ENCODE peak calls at places on chromosome 4, in six cellular contexts. One of them, this sample, is unnamed.
A peak's percentile ranks its signal among the peaks of the same experiment; 100 is the strongest.

GRCh38 chr4:181618896-181619295 is 624.3 kb upstream of the TENM3 start:
- DNase-seq in neuronal stem cell: no peak
- DNase-seq in trophoblast cell: no peak
- DNase-seq in mesenchymal stem cell: no peak
- DNase-seq in IMR-90: no peak
- DNase-seq in H1: no peak
- DNase-seq in this sample: peak; percentile 71

GRCh38 chr4:116122131-116122530 is 963.2 kb downstream of the TRAM1L1 start:
- DNase-seq in neuronal stem cell: no peak
- DNase-seq in trophoblast cell: peak; percentile 55
- DNase-seq in mesenchymal stem cell: peak; percentile 40
- DNase-seq in H1: no peak
- DNase-seq in IMR-90: no peak
- DNase-seq in this sample: no peak

GRCh38 chr4:83947811-83948210 is 411.9 kb downstream of the GPAT3 start:
- DNase-seq in IMR-90: peak; percentile 1
- DNase-seq in trophoblast cell: no peak
- DNase-seq in H1: no peak
- DNase-seq in mesenchymal stem cell: no peak
- DNase-seq in neuronal stem cell: peak; percentile 26
- DNase-seq in this sample: peak; percentile 5

GRCh38 chr4:171288816-171289432 is 524.3 kb upstream of the GALNTL6 start:
- DNase-seq in neuronal stem cell: no peak
- DNase-seq in H1: no peak
- DNase-seq in mesenchymal stem cell: no peak
- DNase-seq in IMR-90: no peak
- DNase-seq in trophoblast cell: no peak
- DNase-seq in this sample: no peak

GRCh38 chr4:97394653-97395052 is 748.6 kb downstream of the STPG2 start:
- DNase-seq in neuronal stem cell: no peak
- DNase-seq in IMR-90: no peak
- DNase-seq in H1: no peak
- DNase-seq in trophoblast cell: no peak
- DNase-seq in mesenchymal stem cell: no peak
- DNase-seq in this sample: no peak

GRCh38 chr4:73086095-73086869 is 16.8 kb upstream of the COX18 start:
- DNase-seq in H1: no peak
- DNase-seq in trophoblast cell: no peak
- DNase-seq in mesenchymal stem cell: peak; percentile 20
- DNase-seq in neuronal stem cell: no peak
- DNase-seq in IMR-90: no peak
- DNase-seq in this sample: no peak

GRCh38 chr4:56757821-56758400 is 63.6 kb downstream of the SPINK2 start:
- DNase-seq in neuronal stem cell: peak; percentile 41
- DNase-seq in IMR-90: peak; percentile 94
- DNase-seq in H1: peak; percentile 51
- DNase-seq in mesenchymal stem cell: peak; percentile 98
- DNase-seq in trophoblast cell: peak; percentile 83
- DNase-seq in this sample: peak; percentile 99

GRCh38 chr4:180449395-180449956 is 1793.7 kb upstream of the TENM3 start:
- DNase-seq in trophoblast cell: peak; percentile 58
- DNase-seq in neuronal stem cell: no peak
- DNase-seq in H1: peak; percentile 7
- DNase-seq in IMR-90: peak; percentile 21
- DNase-seq in mesenchymal stem cell: peak; percentile 24
- DNase-seq in this sample: peak; percentile 81

GRCh38 chr4:972651-973424 is 531 bp downstream of the DGKQ start:
- DNase-seq in trophoblast cell: peak; percentile 22
- DNase-seq in neuronal stem cell: no peak
- DNase-seq in mesenchymal stem cell: peak; percentile 28
- DNase-seq in H1: no peak
- DNase-seq in IMR-90: no peak
- DNase-seq in this sample: no peak

GRCh38 chr4:84503495-84504437 is 4.7 kb upstream of the NKX6-1 start:
- DNase-seq in IMR-90: peak; percentile 66
- DNase-seq in H1: no peak
- DNase-seq in neuronal stem cell: no peak
- DNase-seq in trophoblast cell: peak; percentile 83
- DNase-seq in mesenchymal stem cell: peak; percentile 73
- DNase-seq in this sample: peak; percentile 82

GRCh38 chr4:108130955-108131354 is 37.8 kb downstream of the LEF1 start:
- DNase-seq in neuronal stem cell: no peak
- DNase-seq in IMR-90: no peak
- DNase-seq in trophoblast cell: no peak
- DNase-seq in mesenchymal stem cell: no peak
- DNase-seq in H1: no peak
- DNase-seq in this sample: peak; percentile 54

GRCh38 chr4:94527556-94528233 is 76.0 kb downstream of the PDLIM5 start:
- DNase-seq in IMR-90: no peak
- DNase-seq in neuronal stem cell: no peak
- DNase-seq in mesenchymal stem cell: no peak
- DNase-seq in H1: no peak
- DNase-seq in trophoblast cell: no peak
- DNase-seq in this sample: no peak

GRCh38 chr4:77155631-77156345 is 1.2 kb upstream of the CCNG2 start:
- DNase-seq in trophoblast cell: peak; percentile 30
- DNase-seq in mesenchymal stem cell: no peak
- DNase-seq in IMR-90: no peak
- DNase-seq in neuronal stem cell: no peak
- DNase-seq in H1: no peak
- DNase-seq in this sample: peak; percentile 61

GRCh38 chr4:161546902-161547301 is 616.9 kb downstream of the FSTL5 start:
- DNase-seq in mesenchymal stem cell: no peak
- DNase-seq in H1: no peak
- DNase-seq in IMR-90: no peak
- DNase-seq in neuronal stem cell: no peak
- DNase-seq in trophoblast cell: no peak
- DNase-seq in this sample: no peak

GRCh38 chr4:166318810-166319525 is 445.9 kb downstream of the TLL1 start:
- DNase-seq in IMR-90: peak; percentile 0
- DNase-seq in mesenchymal stem cell: peak; percentile 53
- DNase-seq in H1: no peak
- DNase-seq in neuronal stem cell: no peak
- DNase-seq in trophoblast cell: no peak
- DNase-seq in this sample: no peak

GRCh38 chr4:40685300-40685699 is 55.6 kb upstream of the RBM47 start:
- DNase-seq in trophoblast cell: peak; percentile 80
- DNase-seq in mesenchymal stem cell: peak; percentile 54
- DNase-seq in IMR-90: peak; percentile 73
- DNase-seq in H1: no peak
- DNase-seq in neuronal stem cell: no peak
- DNase-seq in this sample: no peak

GRCh38 chr4:111781611-111782010 is 363.6 kb upstream of the FAM241A start:
- DNase-seq in mesenchymal stem cell: no peak
- DNase-seq in trophoblast cell: peak; percentile 91
- DNase-seq in IMR-90: no peak
- DNase-seq in neuronal stem cell: no peak
- DNase-seq in H1: no peak
- DNase-seq in this sample: peak; percentile 15

GRCh38 chr4:40916880-40917279 is 167.1 kb downstream of the NSUN7 start:
- DNase-seq in H1: peak; percentile 27
- DNase-seq in neuronal stem cell: no peak
- DNase-seq in mesenchymal stem cell: peak; percentile 23
- DNase-seq in trophoblast cell: peak; percentile 79
- DNase-seq in IMR-90: no peak
- DNase-seq in this sample: peak; percentile 85

GRCh38 chr4:111283066-111283677 is 660.3 kb upstream of the PITX2 start:
- DNase-seq in neuronal stem cell: peak; percentile 63
- DNase-seq in IMR-90: peak; percentile 57
- DNase-seq in trophoblast cell: peak; percentile 84
- DNase-seq in mesenchymal stem cell: peak; percentile 62
- DNase-seq in H1: peak; percentile 29
- DNase-seq in this sample: peak; percentile 65

GRCh38 chr4:128558896-128559669 is 250.4 kb upstream of the JADE1 start:
- DNase-seq in IMR-90: peak; percentile 41
- DNase-seq in neuronal stem cell: no peak
- DNase-seq in H1: no peak
- DNase-seq in mesenchymal stem cell: peak; percentile 75
- DNase-seq in trophoblast cell: no peak
- DNase-seq in this sample: no peak

GRCh38 chr4:6938237-6938636 is 28.6 kb downstream of the TBC1D14 start:
- DNase-seq in mesenchymal stem cell: no peak
- DNase-seq in neuronal stem cell: no peak
- DNase-seq in IMR-90: no peak
- DNase-seq in trophoblast cell: no peak
- DNase-seq in H1: no peak
- DNase-seq in this sample: no peak
- H3K4me1 ChIP-seq in mesenchymal stem cell: peaks cover 46% of the 10 kb centered on the region
- H3K4me1 ChIP-seq in neuronal stem cell: peaks cover 31% of the 10 kb centered on the region
- H3K4me1 ChIP-seq in IMR-90: peaks cover 26% of the 10 kb centered on the region
- H3K4me1 ChIP-seq in trophoblast cell: peaks cover 46% of the 10 kb centered on the region
- H3K4me1 ChIP-seq in H1: peaks cover 8% of the 10 kb centered on the region
- H3K4me1 ChIP-seq in this sample: peaks cover 19% of the 10 kb centered on the region

GRCh38 chr4:139177049-139177887 is at the start of gene ELF2:
- DNase-seq in H1: no peak
- DNase-seq in IMR-90: peak; percentile 84
- DNase-seq in trophoblast cell: peak; percentile 93
- DNase-seq in neuronal stem cell: peak; percentile 83
- DNase-seq in mesenchymal stem cell: peak; percentile 93
- DNase-seq in this sample: peak; percentile 95

GRCh38 chr4:139175647-139176298 is 1.2 kb downstream of the ELF2 start:
- DNase-seq in neuronal stem cell: no peak
- DNase-seq in mesenchymal stem cell: no peak
- DNase-seq in H1: no peak
- DNase-seq in IMR-90: peak; percentile 41
- DNase-seq in trophoblast cell: peak; percentile 30
- DNase-seq in this sample: no peak

GRCh38 chr4:139171878-139172691 is 4.9 kb downstream of the ELF2 start:
- DNase-seq in mesenchymal stem cell: peak; percentile 53
- DNase-seq in H1: no peak
- DNase-seq in IMR-90: peak; percentile 55
- DNase-seq in trophoblast cell: peak; percentile 77
- DNase-seq in neuronal stem cell: no peak
- DNase-seq in this sample: peak; percentile 80

GRCh38 chr4:139176299-139177048 is 544 bp downstream of the ELF2 start:
- DNase-seq in IMR-90: peak; percentile 79
- DNase-seq in neuronal stem cell: peak; percentile 82
- DNase-seq in mesenchymal stem cell: peak; percentile 89
- DNase-seq in trophoblast cell: peak; percentile 78
- DNase-seq in H1: no peak
- DNase-seq in this sample: peak; percentile 94

DNA sequence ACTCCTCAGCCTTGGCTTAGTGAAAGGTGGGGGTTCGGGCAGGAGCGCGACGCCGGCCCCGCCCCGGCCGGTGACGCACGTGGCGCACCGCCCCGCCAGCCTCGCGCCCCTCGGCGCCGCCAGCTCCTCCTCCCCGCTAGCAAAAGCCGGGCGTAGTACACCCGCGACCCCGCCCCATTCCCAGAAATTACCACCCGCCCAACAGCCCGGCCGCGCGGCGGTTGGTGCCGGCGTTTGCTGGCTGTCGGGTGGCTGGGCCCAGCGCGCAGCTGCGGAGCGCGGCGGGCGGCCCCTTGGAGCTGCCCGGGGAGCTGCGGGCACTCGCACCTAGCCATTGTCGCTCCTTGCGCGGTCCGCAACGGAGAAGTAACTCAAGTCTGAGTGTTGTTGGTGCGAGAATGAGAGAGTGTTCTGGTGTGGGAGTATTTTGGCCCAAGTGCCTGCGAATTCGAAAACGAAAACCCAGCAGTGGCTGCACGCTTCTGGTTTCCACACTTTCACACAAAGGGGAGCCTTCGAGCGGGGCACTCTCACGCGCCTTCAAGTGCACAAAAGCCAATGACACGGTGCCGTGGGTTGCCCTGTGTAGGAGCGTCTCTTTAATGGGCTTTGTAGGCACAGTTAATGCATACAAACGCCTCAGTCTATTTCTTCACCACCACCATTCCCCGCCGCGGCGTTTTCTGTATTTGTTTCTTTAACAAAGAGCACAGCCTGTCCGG is 1.0 kb upstream of the ELF2 start:
- DNase-seq in H1: peak; percentile 79
- DNase-seq in neuronal stem cell: peak; percentile 93
- DNase-seq in mesenchymal stem cell: peak; percentile 96
- DNase-seq in trophoblast cell: peak; percentile 98
- DNase-seq in IMR-90: peak; percentile 91
- DNase-seq in this sample: peak; percentile 97
- H2BK120ac ChIP-seq in H1: peak overlapping the region; percentile 47
- H2BK120ac ChIP-seq in neuronal stem cell: peak overlapping the region; percentile 35
- H2BK120ac ChIP-seq in mesenchymal stem cell: no peak overlapping the region
- H2BK120ac ChIP-seq in trophoblast cell: peak overlapping the region; percentile 6
- H2BK120ac ChIP-seq in IMR-90: peak overlapping the region; percentile 64
- H2BK120ac ChIP-seq in this sample: no peak overlapping the region

DNA sequence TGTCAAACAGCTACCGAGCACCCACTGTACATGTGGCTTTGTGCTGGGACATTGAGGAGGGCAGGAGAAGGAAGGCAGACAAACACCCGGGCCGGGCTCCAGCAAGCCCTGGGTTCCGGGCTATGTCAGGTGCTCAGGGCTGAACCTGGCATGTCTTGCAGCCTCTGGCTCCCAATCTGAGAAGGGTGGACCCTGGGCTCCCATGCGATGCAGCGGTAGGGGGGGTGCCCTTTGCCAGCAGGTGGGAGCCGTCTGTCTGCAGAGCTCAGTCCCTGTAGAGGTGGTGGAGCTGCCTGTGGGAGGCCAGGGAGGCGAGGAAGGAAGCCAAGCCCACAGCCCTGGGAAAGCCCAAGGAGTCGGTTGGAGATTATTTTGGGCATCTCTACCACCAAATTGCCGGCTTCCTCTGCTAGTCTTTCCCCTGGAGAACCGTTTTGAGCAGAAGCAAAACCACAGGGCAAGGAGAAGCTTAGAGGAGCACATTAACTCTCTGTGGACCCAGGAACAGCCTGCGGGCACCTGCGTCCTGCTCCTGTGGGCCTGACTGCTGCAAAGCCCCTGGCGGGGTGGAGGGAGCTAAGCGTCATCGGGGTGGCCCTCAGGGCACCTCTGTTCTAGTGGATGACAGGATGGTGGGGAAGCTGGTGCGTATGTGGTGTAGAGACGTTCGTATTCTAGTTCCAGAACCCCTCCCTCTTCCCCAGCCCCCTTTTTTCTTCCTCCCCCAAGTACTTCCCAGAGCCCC is 10.3 kb downstream of the CPZ start:
- DNase-seq in mesenchymal stem cell: no peak
- DNase-seq in H1: no peak
- DNase-seq in IMR-90: no peak
- DNase-seq in neuronal stem cell: no peak
- DNase-seq in trophoblast cell: no peak
- DNase-seq in this sample: no peak
- H3K4me3 ChIP-seq in mesenchymal stem cell: no peak overlapping the region
- H3K4me3 ChIP-seq in H1: no peak overlapping the region
- H3K4me3 ChIP-seq in IMR-90: no peak overlapping the region
- H3K4me3 ChIP-seq in neuronal stem cell: no peak overlapping the region
- H3K4me3 ChIP-seq in trophoblast cell: no peak overlapping the region
- H3K4me3 ChIP-seq in this sample: no peak overlapping the region

DNA sequence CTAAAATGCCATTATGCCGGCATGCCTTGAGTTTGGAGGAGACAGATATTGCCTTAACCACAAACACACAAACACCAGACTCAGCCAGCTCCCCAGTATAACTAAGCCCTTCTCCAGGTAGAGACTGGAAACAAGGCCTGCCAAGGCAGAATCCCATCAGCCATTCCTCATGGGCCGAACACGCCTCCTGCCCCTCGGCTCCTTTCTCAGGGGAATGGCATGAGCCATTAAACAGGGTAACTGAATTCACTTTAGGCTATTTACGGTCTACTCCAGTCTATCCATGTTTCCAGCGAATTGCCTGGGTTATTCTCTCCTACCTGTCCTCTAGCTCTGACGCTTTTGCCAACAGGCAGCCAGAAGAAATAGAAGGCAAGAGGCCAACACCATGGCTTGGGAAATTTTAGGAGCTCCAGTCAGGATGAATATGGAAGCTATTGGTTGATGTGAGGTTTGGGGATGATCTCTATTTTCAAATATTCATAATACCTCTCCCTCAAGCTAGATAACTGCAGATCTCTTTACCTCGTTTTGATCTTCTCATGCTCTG is 4.9 kb downstream of the SEL1L3 start:
- DNase-seq in mesenchymal stem cell: no peak
- DNase-seq in trophoblast cell: peak; percentile 60
- DNase-seq in neuronal stem cell: no peak
- DNase-seq in H1: no peak
- DNase-seq in IMR-90: no peak
- DNase-seq in this sample: no peak
- H3K4me1 ChIP-seq in mesenchymal stem cell: peaks cover 2% of the 10 kb centered on the region
- H3K4me1 ChIP-seq in trophoblast cell: peaks cover 5% of the 10 kb centered on the region
- H3K4me1 ChIP-seq in neuronal stem cell: peaks cover 8% of the 10 kb centered on the region
- H3K4me1 ChIP-seq in H1: peaks cover 17% of the 10 kb centered on the region
- H3K4me1 ChIP-seq in IMR-90: peaks cover 13% of the 10 kb centered on the region
- H3K4me1 ChIP-seq in this sample: no peaks in the 10 kb centered on the region